ENCODE peak calls at places on chromosomes 7 and 10, in nine cellular contexts. O, A, M, F, R, D, B, K and L are unnamed samples.

GRCh38 chr10:2262878-2263277 is 525.6 kb upstream of the ADARB2 start:
- DNase-seq in O (no peak), A (no peak), M (no peak), F (no peak), R (no peak), D (no peak), B (no peak), K (no peak), L (no peak)

GRCh38 chr10:80319318-80319717 is 29.9 kb upstream of the MAT1A start:
- DNase-seq in O (no peak), A (no peak), M (no peak), F (no peak), R (no peak), D (no peak), B (no peak), K (no peak), L (no peak)

GRCh38 chr10:103281753-103282152 is 4.8 kb downstream of the INA start:
- DNase-seq in O (no peak), A (no peak), M (no peak), F (no peak), R (no peak), D (peak), B (no peak), K (no peak), L (no peak)

GRCh38 chr10:78255796-78256638 is 222.4 kb downstream of the RPS24 start:
- DNase-seq in O (no peak), A (peak), M (peak), F (no peak), R (no peak), D (no peak), B (peak), K (peak), L (peak)

GRCh38 chr7:46764100-46764941 is 817.6 kb downstream of the TNS3 start:
- DNase-seq in O (peak), A (peak), M (peak), F (no peak), R (no peak), D (no peak), B (peak), K (peak), L (peak)

GRCh38 chr7:98418636-98419315 is 17.9 kb upstream of the BAIAP2L1 start:
- DNase-seq in O (peak), A (peak), M (peak), F (no peak), R (no peak), D (no peak), B (peak), K (no peak), L (peak)

GRCh38 chr7:149799397-149800168 is 26.2 kb upstream of the ZNF467 start:
- DNase-seq in O (peak), A (no peak), M (no peak), F (peak), R (peak), D (peak), B (peak), K (no peak), L (no peak)

GRCh38 chr10:69089638-69090599 is 2.0 kb downstream of the SRGN start:
- DNase-seq in O (peak), A (no peak), M (peak), F (no peak), R (no peak), D (no peak), B (peak), K (peak), L (peak)

GRCh38 chr10:86372785-86373239 is 6.2 kb upstream of the GRID1 start:
- DNase-seq in O (no peak), A (no peak), M (no peak), F (no peak), R (no peak), D (no peak), B (no peak), K (no peak), L (no peak)

GRCh38 chr10:81386817-81387216 is 488.2 kb upstream of the NRG3 start:
- DNase-seq in O (no peak), A (no peak), M (no peak), F (no peak), R (no peak), D (no peak), B (no peak), K (no peak), L (no peak)

GRCh38 chr10:5534880-5535856 is 10.4 kb downstream of the CALML3 start:
- DNase-seq in O (no peak), A (peak), M (no peak), F (no peak), R (no peak), D (no peak), B (no peak), K (no peak), L (peak)

GRCh38 chr7:4878336-4879335 is 4.9 kb downstream of the RADIL start:
- DNase-seq in O (no peak), A (no peak), M (peak), F (no peak), R (no peak), D (no peak), B (no peak), K (no peak), L (no peak)

GRCh38 chr7:1380821-1381580 is 78.3 kb downstream of the MICALL2 start:
- DNase-seq in O (no peak), A (no peak), M (no peak), F (no peak), R (no peak), D (no peak), B (no peak), K (no peak), L (no peak)

GRCh38 chr7:157253850-157254249 is 83.0 kb upstream of the DNAJB6 start:
- DNase-seq in O (no peak), A (no peak), M (no peak), F (no peak), R (no peak), D (no peak), B (peak), K (peak), L (no peak)

GRCh38 chr7:108103566-108104298 is 26.4 kb downstream of the LAMB4 start:
- DNase-seq in O (no peak), A (no peak), M (no peak), F (no peak), R (no peak), D (no peak), B (peak), K (no peak), L (peak)

GRCh38 chr7:17965600-17965999 is 25.3 kb upstream of the SNX13 start:
- DNase-seq in O (no peak), A (peak), M (peak), F (no peak), R (no peak), D (no peak), B (peak), K (no peak), L (peak)

GRCh38 chr7:17298102-17298839 is at the start of gene AHR:
- DNase-seq in O (peak), A (peak), M (peak), F (no peak), R (peak), D (peak), B (peak), K (peak), L (peak)

GRCh38 chr7:149880871-149881301 is 7.1 kb downstream of the ATP6V0E2 start:
- DNase-seq in O (no peak), A (no peak), M (no peak), F (no peak), R (no peak), D (no peak), B (no peak), K (no peak), L (peak)

GRCh38 chr10:43225004-43225786 is 41.7 kb downstream of the RASGEF1A start:
- DNase-seq in O (no peak), A (no peak), M (no peak), F (no peak), R (no peak), D (no peak), B (no peak), K (no peak), L (no peak)

GRCh38 chr10:129850790-129851189 is 113.3 kb downstream of the EBF3 start:
- DNase-seq in O (no peak), A (no peak), M (no peak), F (no peak), R (no peak), D (no peak), B (no peak), K (no peak), L (no peak)

GRCh38 chr10:68301790-68302502 is 29.9 kb upstream of the HNRNPH3 start:
- DNase-seq in O (peak), A (peak), M (peak), F (peak), R (peak), D (peak), B (peak), K (no peak), L (peak)

GRCh38 chr10:34768261-34768971 is 46.7 kb downstream of the PARD3 start:
- DNase-seq in O (no peak), A (peak), M (peak), F (no peak), R (no peak), D (no peak), B (peak), K (peak), L (peak)

GRCh38 chr7:137395425-137395824 is 51.9 kb upstream of the PTN start:
- DNase-seq in O (no peak), A (no peak), M (no peak), F (no peak), R (no peak), D (no peak), B (no peak), K (no peak), L (no peak)

GRCh38 chr10:121662945-121663917 is 65.0 kb upstream of the FGFR2 start:
- DNase-seq in O (peak), A (no peak), M (no peak), F (peak), R (peak), D (peak), B (no peak), K (no peak), L (no peak)

GRCh38 chr7:29091121-29091601 is 55.2 kb downstream of the CPVL start:
- DNase-seq in O (no peak), A (no peak), M (no peak), F (no peak), R (no peak), D (no peak), B (no peak), K (no peak), L (no peak)

GRCh38 chr7:80316811-80317210 is 182.2 kb downstream of the GNAI1 start:
- DNase-seq in O (no peak), A (no peak), M (no peak), F (no peak), R (no peak), D (no peak), B (peak), K (no peak), L (no peak)

GRCh38 chr7:101315336-101315735 is 6.3 kb downstream of the IFT22 start:
- DNase-seq in O (peak), A (peak), M (peak), F (peak), R (peak), D (peak), B (peak), K (no peak), L (peak)

GRCh38 chr10:88820990-88821389 is 18.5 kb downstream of the LIPM start:
- DNase-seq in O (no peak), A (peak), M (peak), F (no peak), R (no peak), D (no peak), B (peak), K (no peak), L (peak)

GRCh38 chr7:77199008-77199966 is at the start of gene FGL2:
- DNase-seq in O (peak), A (peak), M (peak), F (peak), R (peak), D (peak), B (peak), K (peak), L (peak)

GRCh38 chr7:66505531-66506451 is 122.9 kb upstream of the KCTD7 start:
- DNase-seq in O (no peak), A (no peak), M (no peak), F (no peak), R (no peak), D (no peak), B (no peak), K (no peak), L (no peak)

GRCh38 chr10:61100882-61101281 is 156.9 kb upstream of the RHOBTB1 start:
- DNase-seq in O (no peak), A (no peak), M (no peak), F (no peak), R (no peak), D (no peak), B (no peak), K (no peak), L (no peak)

GRCh38 chr7:135670179-135670578 is 7.9 kb downstream of the STMP1 start:
- DNase-seq in O (no peak), A (peak), M (peak), F (no peak), R (no peak), D (no peak), B (peak), K (no peak), L (peak)

GRCh38 chr7:102264367-102264891 is 22.2 kb upstream of the SH2B2 start:
- DNase-seq in O (no peak), A (no peak), M (no peak), F (no peak), R (no peak), D (no peak), B (no peak), K (no peak), L (no peak)

GRCh38 chr10:21724695-21725371 is 190.8 kb downstream of the MLLT10 start:
- DNase-seq in O (peak), A (peak), M (peak), F (peak), R (peak), D (no peak), B (peak), K (peak), L (peak)
- H3K4me3 ChIP-seq in O (no peak), A (no peak), M (no peak), F (no peak), R (no peak), D (no peak), B (no peak), K (no peak), L (no peak)

DNA sequence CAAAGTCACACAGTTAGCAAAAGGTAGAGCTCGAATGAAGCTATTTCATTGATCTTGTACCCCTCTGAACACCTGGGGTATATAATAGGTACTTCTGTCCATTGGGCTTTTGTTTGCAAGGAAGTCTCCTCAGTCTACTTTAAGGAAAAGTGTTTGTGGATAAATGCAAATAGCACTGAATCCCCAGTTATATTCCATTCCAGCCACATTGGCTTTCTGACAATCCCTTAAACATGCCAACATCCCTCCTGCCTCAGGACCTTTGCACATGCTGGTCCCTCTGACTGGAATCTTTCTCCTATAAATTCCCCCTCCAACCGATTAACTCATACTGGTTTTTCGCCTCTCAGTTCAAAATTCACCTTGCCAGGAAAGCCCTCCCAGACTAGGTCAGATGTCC is 17.1 kb downstream of the DUSP5 start:
- DNase-seq in O (no peak), A (no peak), M (no peak), F (no peak), R (no peak), D (no peak), B (no peak), K (no peak), L (no peak)
- H3K4me3 ChIP-seq in O (no peak), A (no peak), M (no peak), F (no peak), R (no peak), D (no peak), B (no peak), K (no peak), L (no peak)

GRCh38 chr10:19710600-19710999 is 105.6 kb upstream of the PLXDC2 start:
- DNase-seq in O (no peak), A (no peak), M (no peak), F (no peak), R (no peak), D (no peak), B (no peak), K (no peak), L (no peak)
- H3K4me3 ChIP-seq in O (no peak), A (no peak), M (no peak), F (no peak), R (no peak), D (no peak), B (no peak), K (no peak), L (no peak)

GRCh38 chr10:128063736-128064614 is 62.2 kb downstream of the MKI67 start:
- DNase-seq in O (peak), A (no peak), M (no peak), F (peak), R (no peak), D (no peak), B (no peak), K (no peak), L (no peak)

GRCh38 chr10:128062837-128063563 is 63.2 kb downstream of the MKI67 start:
- DNase-seq in O (peak), A (no peak), M (no peak), F (peak), R (peak), D (no peak), B (no peak), K (no peak), L (no peak)

GRCh38 chr10:128066954-128067382 is 59.3 kb downstream of the MKI67 start:
- DNase-seq in O (no peak), A (no peak), M (no peak), F (no peak), R (no peak), D (no peak), B (no peak), K (no peak), L (no peak)

GRCh38 chr10:128065881-128066534 is 60.2 kb downstream of the MKI67 start:
- DNase-seq in O (no peak), A (no peak), M (no peak), F (no peak), R (no peak), D (no peak), B (no peak), K (no peak), L (no peak)

DNA sequence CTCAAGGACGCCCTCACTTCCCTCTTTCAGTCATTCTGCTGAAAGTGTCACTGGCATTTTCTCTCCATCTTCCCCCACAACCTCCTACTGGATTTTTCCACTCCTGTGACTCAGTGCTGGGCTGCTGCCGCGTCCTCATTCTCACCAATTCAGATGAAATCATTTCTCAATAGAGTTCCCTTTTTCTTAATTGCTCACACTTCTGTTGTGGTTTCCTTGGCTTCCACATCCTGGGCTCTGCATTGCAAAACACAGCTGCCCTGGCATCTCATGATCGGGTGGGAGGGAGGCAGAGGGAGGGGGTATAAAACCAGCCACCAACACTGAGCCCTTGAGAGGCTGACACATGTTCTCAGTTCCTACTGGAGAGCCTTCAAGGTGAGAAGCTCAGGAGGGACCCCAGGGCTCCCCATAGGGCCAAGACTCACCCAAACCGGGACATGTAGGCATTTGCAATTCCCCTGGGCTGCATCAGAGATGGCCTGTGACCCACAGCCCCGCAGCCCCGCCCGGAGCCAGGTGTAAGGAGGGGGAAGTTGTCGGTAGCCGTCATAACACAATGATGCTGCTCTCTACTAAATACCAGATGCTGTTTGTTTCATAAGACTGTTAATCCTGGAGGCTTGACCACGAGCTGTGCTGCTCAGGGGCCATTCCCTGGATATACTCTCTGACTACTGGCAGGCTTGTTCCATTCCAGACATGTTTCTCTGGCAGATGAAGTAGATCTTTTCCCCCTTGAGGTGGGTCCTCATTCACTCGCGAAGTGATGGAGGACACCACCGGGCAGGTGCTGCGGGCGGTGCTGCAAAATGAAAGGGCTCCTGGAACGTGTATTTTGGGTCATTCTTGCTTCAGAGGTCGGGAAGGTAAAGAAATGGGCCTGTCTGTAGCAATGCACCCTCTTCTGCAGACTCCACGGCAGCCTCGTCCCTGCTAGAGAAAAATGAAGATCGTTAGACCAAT is 61.3 kb downstream of the MKI67 start:
- DNase-seq in O (peak), A (peak), M (peak), F (peak), R (peak), D (no peak), B (no peak), K (peak), L (peak)
- H3K4me3 ChIP-seq in O (no peak), A (no peak), M (no peak), F (peak), R (peak), D (no peak), B (no peak), K (no peak), L (no peak)

GRCh38 chr10:45424668-45425404 is 50.8 kb downstream of the ALOX5 start:
- DNase-seq in O (no peak), A (no peak), M (no peak), F (no peak), R (no peak), D (no peak), B (no peak), K (no peak), L (no peak)
- H3K4me3 ChIP-seq in O (no peak), A (no peak), M (no peak), F (no peak), R (no peak), D (no peak), B (no peak), K (no peak), L (no peak)